ENCODE peak calls at places on chromosomes 3 and 15, in six cellular contexts. B is ovary, N is stomach, E is A549, U is sigmoid colon, P is suprapubic skin. W is an unnamed sample.

GRCh38 chr15:71792521-71792920 is 17.8 kb upstream of the NR2E3 start:
- DNase-seq in B (no peak), N (no peak), E (peak; percentile 46), U (no peak), P (peak; percentile 1), W (no peak)

GRCh38 chr15:28191832-28192231 is 92.7 kb upstream of the OCA2 start:
- DNase-seq in B (peak; percentile 76), N (peak; percentile 27), E (peak; percentile 30), U (peak; percentile 75), P (no peak), W (peak; percentile 17)

GRCh38 chr3:74883690-74884089 is 269.2 kb upstream of the CNTN3 start:
- DNase-seq in B (no peak), N (no peak), E (peak; percentile 4), U (no peak), P (no peak), W (no peak)

GRCh38 chr15:95018888-95019545 is 787.7 kb downstream of the MCTP2 start:
- DNase-seq in B (no peak), N (no peak), E (no peak), U (no peak), P (no peak), W (no peak)

GRCh38 chr3:4270726-4271125 is 32.4 kb upstream of the SETMAR start:
- DNase-seq in B (no peak), N (no peak), E (no peak), U (no peak), P (no peak), W (no peak)

GRCh38 chr3:58206406-58207011 is 4.3 kb downstream of the DNASE1L3 start:
- DNase-seq in B (no peak), N (no peak), E (no peak), U (no peak), P (no peak), W (no peak)

GRCh38 chr3:14405120-14405885 is 2.9 kb downstream of the SLC6A6 start:
- DNase-seq in B (no peak), N (no peak), E (no peak), U (no peak), P (no peak), W (no peak)

GRCh38 chr15:95559875-95560394 is 770.6 kb upstream of the NR2F2 start:
- DNase-seq in B (no peak), N (no peak), E (peak; percentile 85), U (no peak), P (no peak), W (no peak)

GRCh38 chr3:59266551-59266950 is 216.7 kb upstream of the CFAP20DC start:
- DNase-seq in B (no peak), N (no peak), E (no peak), U (no peak), P (no peak), W (no peak)

GRCh38 chr15:34271493-34271892 is 46.7 kb downstream of the EMC4 start:
- DNase-seq in B (no peak), N (no peak), E (peak; percentile 52), U (no peak), P (no peak), W (no peak)

GRCh38 chr3:78004578-78004977 is 964.7 kb downstream of the ROBO2 start:
- DNase-seq in B (no peak), N (no peak), E (no peak), U (no peak), P (no peak), W (no peak)

GRCh38 chr3:13519392-13519791 is 29.5 kb upstream of the FBLN2 start:
- DNase-seq in B (peak; percentile 14), N (no peak), E (no peak), U (no peak), P (no peak), W (no peak)

GRCh38 chr3:42982645-42983412 is 3.7 kb downstream of the GASK1A start:
- DNase-seq in B (no peak), N (no peak), E (no peak), U (no peak), P (no peak), W (no peak)

GRCh38 chr15:40793216-40793989 is 13.5 kb upstream of the ZFYVE19 start:
- DNase-seq in B (peak; percentile 48), N (peak; percentile 86), E (peak; percentile 91), U (no peak), P (no peak), W (peak; percentile 87)

GRCh38 chr3:37620071-37620635 is 241.5 kb upstream of the CTDSPL start:
- DNase-seq in B (no peak), N (no peak), E (no peak), U (no peak), P (no peak), W (no peak)

GRCh38 chr3:20683912-20684311 is 497.9 kb upstream of the SGO1 start:
- DNase-seq in B (no peak), N (no peak), E (no peak), U (peak; percentile 60), P (no peak), W (no peak)

GRCh38 chr3:8769088-8769822 is at the start of gene OXTR:
- DNase-seq in B (peak; percentile 78), N (peak; percentile 54), E (peak; percentile 66), U (no peak), P (peak; percentile 82), W (peak; percentile 54)

GRCh38 chr3:130607553-130608154 is 90.7 kb downstream of the COL6A6 start:
- DNase-seq in B (no peak), N (no peak), E (no peak), U (no peak), P (no peak), W (no peak)

GRCh38 chr15:40489274-40490175 is 18.7 kb downstream of the CHST14 start:
- DNase-seq in B (no peak), N (no peak), E (no peak), U (no peak), P (no peak), W (no peak)

GRCh38 chr3:72595376-72595775 is 252.9 kb downstream of the SHQ1 start:
- DNase-seq in B (no peak), N (no peak), E (no peak), U (no peak), P (no peak), W (no peak)

DNA sequence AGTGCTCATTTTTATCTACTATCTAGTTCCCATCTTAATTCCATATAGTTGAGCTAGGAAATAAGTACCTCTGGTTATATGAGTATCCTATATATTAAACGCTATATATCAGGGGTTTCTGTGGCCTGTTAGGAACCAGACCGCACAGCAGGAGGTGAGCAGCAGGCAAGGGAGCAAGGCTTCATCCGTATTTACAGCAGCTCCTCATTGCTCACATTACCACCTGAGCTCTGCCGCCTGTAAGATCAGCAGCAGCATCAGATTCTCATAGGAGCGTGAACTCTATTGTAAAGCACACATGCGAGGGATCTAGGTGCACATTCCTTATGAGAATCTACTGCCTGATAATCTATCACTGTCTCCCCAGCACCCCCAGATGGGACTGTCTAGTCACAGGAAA is 23.0 kb downstream of the GSK3B start:
- DNase-seq in B (no peak), N (no peak), E (no peak), U (no peak), P (no peak), W (no peak)
- TF ChIP-seq EP300 in B (no peak), N (no peak), E (no peak), U (no peak), P (no peak), W (no peak)

DNA sequence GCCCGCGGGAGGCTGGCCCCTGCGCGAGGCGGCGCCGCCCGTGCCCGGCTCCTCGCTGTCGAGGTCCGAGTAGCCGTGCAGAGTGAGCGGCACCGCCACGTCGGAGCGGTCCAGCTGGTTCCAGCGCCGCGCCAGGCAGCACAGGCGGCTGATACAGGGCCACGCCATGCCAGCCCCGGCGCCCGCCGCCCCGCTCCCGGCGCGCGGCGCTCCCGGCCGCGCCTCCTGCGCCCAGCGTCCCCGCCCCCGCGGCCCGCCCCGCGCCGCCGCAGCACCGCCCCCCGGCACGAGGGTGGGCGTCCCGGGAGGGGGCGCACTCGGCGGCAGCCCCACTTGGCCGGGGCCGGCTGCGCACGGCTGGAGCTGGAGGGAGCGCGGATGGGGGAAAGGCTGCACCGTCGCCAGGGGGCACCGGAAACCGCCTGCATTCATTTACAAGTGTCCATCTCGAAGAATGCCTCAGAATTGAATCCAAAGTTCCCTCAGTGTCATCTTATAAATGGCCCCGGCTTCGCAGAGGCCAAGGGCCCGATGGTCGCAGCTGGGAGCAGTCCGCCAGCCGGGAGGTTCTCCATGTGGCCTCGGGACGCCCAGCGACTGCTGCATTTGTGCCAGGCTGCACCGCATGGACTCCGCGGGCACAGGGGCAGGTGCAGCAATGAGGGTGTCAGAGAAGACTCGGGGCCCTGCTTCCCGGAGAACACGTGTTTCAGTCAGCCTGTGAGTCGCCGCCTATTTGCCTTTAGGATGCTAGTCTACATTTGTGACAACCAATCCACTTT is at the start of gene MAP6D1:
- DNase-seq in B (peak; percentile 58), N (no peak), E (peak; percentile 52), U (no peak), P (peak; percentile 80), W (peak; percentile 13)
- TF ChIP-seq POLR2A in B (no peak), N (no peak), E (peak; percentile 42), U (no peak), P (no peak), W (no peak)

GRCh38 chr3:129238945-129239705 is 10.3 kb upstream of the COPG1 start:
- DNase-seq in B (no peak), N (no peak), E (peak; percentile 43), U (no peak), P (no peak), W (peak; percentile 45)
- TF ChIP-seq EP300 in B (no peak), N (no peak), E (no peak), U (no peak), P (no peak), W (no peak)

DNA sequence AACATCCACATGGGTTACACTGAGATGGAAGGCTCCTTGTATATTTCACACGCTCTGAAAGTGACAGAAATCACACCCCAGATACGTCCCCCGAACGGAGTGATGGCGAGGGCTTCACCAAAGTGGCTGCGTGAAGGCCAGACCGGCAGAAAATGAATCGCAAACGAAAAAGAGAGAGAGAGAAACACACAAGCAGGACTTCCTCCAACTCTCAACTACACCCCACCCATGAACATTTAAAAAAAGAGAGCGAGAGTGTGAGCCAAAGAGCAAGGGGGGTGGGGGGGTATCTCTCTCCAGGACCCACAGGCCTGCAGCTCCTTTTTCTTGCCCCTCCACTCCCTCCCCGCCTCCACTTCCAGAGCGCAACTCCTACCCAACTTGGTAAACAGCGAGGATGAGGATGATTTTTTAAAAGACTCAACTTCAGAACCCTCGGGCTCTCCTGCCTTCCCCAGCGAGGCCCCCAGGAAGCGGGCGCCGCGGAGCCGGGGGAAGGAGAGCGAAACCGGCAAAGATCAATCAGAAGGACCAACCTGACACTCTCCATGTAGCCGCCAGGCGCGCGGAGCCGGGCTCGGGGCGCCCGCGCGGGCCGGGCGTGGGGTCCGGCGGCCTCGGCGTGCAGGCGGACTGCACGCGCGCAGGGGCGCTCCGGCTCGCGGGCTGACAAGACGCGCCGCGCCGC is 519.1 kb downstream of the FOXP1 start:
- DNase-seq in B (peak; percentile 76), N (peak; percentile 57), E (peak; percentile 10), U (peak; percentile 74), P (no peak), W (peak; percentile 62)
- TF ChIP-seq POLR2A in B (peak; percentile 12), N (no peak), E (no peak), U (no peak), P (no peak), W (peak; percentile 61)

DNA sequence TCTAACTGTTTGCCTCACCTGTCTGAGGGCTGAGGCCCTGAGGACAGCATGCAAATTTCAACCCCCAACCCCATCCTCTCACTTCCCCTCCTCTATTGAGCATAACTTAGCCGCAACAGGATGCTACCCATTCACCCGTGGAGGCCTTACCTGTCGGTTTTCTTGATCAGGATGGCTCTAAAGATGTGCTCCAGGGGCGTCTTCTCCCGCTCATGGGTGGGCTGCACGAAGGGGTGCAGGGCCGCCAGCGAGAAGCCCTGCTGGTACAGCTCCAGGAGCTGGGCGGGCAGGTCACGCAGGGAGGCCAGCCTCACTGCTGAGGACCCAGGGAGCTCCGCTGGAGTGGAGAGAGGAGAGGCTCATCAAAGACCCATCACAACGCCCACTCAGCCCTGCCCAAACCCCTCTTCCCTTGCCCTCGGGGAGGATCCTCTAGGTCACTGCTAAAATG is 79.8 kb downstream of the RFTN1 start:
- DNase-seq in B (no peak), N (no peak), E (no peak), U (no peak), P (no peak), W (no peak)
- TF ChIP-seq EP300 in B (no peak), N (no peak), E (no peak), U (no peak), P (no peak), W (no peak)

W was measured in transverse colon.